ENCODE peak calls at places on chromosomes 7 and 10, in six cellular contexts. X is mucosa of descending colon, H is tibial nerve, P is prostate gland, W is body of pancreas, M is pancreas. E is an unnamed sample. For H3K9me3, the result is how much of the 10 kb centered on the place peaks cover.

GRCh38 chr10:28077889-28078288 is 79.0 kb upstream of the ODAD2 start:
- DNase-seq in X (no peak), H (no peak), P (no peak), W (no peak), M (no peak), E (no peak)

GRCh38 chr10:11876805-11877395 is 53.7 kb downstream of the PROSER2 start:
- DNase-seq in X (no peak), H (no peak), P (no peak), W (no peak), M (no peak), E (no peak)

GRCh38 chr7:130273081-130273699 is 6.5 kb downstream of the CPA2 start:
- DNase-seq in X (peak), H (no peak), P (peak), W (peak), M (no peak), E (no peak)

GRCh38 chr7:151448261-151449252 is 8.6 kb upstream of the CRYGN start:
- DNase-seq in X (peak), H (peak), P (peak), W (peak), M (peak), E (peak)

GRCh38 chr7:126394406-126394805 is 858.3 kb downstream of the GRM8 start:
- DNase-seq in X (no peak), H (no peak), P (no peak), W (no peak), M (no peak), E (no peak)

GRCh38 chr7:13639416-13639815 is 350.1 kb downstream of the ETV1 start:
- DNase-seq in X (no peak), H (no peak), P (no peak), W (no peak), M (no peak), E (no peak)

GRCh38 chr7:107387077-107387476 is 82.8 kb upstream of the GPR22 start:
- DNase-seq in X (no peak), H (no peak), P (no peak), W (no peak), M (no peak), E (peak)

GRCh38 chr7:69388462-69389137 is 209.7 kb upstream of the AUTS2 start:
- DNase-seq in X (no peak), H (no peak), P (no peak), W (no peak), M (no peak), E (no peak)

GRCh38 chr7:149197675-149198074 is 2.3 kb downstream of the ZNF282 start:
- DNase-seq in X (no peak), H (no peak), P (no peak), W (no peak), M (no peak), E (no peak)

GRCh38 chr10:84537447-84537931 is 209.1 kb downstream of the CCSER2 start:
- DNase-seq in X (peak), H (no peak), P (peak), W (peak), M (no peak), E (peak)

GRCh38 chr7:134473861-134474291 is 15.0 kb upstream of the AKR1B1 start:
- DNase-seq in X (no peak), H (no peak), P (no peak), W (no peak), M (no peak), E (no peak)

GRCh38 chr7:141660259-141660658 is 41.7 kb downstream of the DENND11 start:
- DNase-seq in X (peak), H (no peak), P (no peak), W (no peak), M (no peak), E (no peak)

GRCh38 chr7:86951895-86952294 is 107.6 kb downstream of the ELAPOR2 start:
- DNase-seq in X (no peak), H (no peak), P (no peak), W (no peak), M (no peak), E (no peak)

GRCh38 chr10:46553238-46554049 is 3.0 kb downstream of the GPRIN2 start:
- DNase-seq in X (peak), H (peak), P (peak), W (peak), M (peak), E (peak)

GRCh38 chr10:31584098-31584631 is 265.1 kb downstream of the ZEB1 start:
- DNase-seq in X (no peak), H (no peak), P (no peak), W (no peak), M (no peak), E (no peak)

GRCh38 chr7:69430502-69431145 is 167.7 kb upstream of the AUTS2 start:
- DNase-seq in X (peak), H (peak), P (peak), W (peak), M (no peak), E (peak)

GRCh38 chr7:65216469-65216868 is 157.2 kb upstream of the ZNF92 start:
- DNase-seq in X (peak), H (no peak), P (peak), W (peak), M (peak), E (no peak)

GRCh38 chr7:55552320-55553086 is 19.8 kb downstream of the VOPP1 start:
- DNase-seq in X (peak), H (no peak), P (peak), W (peak), M (no peak), E (peak)

GRCh38 chr7:143492043-143492471 is 14.4 kb downstream of the TAS2R41 start:
- DNase-seq in X (no peak), H (no peak), P (no peak), W (no peak), M (no peak), E (no peak)

GRCh38 chr10:14527915-14528314 is 197.2 kb upstream of the FRMD4A start:
- DNase-seq in X (no peak), H (no peak), P (no peak), W (no peak), M (no peak), E (no peak)

GRCh38 chr10:114839901-114840300 is 18.3 kb downstream of the FHIP2A start:
- DNase-seq in X (no peak), H (no peak), P (no peak), W (no peak), M (no peak), E (no peak)

DNA sequence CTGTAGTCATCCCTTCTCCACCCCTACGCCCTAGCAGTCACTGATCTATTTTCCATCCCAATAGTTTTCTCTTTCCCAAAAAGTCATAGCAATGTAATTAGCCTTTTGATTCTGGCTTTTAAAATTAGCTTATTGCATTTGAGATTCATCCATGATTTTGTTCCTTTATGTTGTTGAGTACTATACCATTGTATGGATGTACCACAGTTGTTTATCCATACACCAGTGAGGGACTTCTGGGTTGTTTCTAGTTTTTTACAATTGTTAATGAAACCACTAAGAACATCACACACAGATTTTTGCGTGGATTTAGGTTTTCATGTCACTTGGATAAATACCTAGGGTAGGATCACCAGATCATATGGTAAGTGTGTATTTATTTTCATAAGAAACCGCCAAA is 16.1 kb downstream of the FHIP2A start:
- DNase-seq in X (no peak), H (no peak), P (no peak), W (no peak), M (no peak), E (no peak)
- H3K9me3 ChIP-seq in X (under half), H (under half), P (under half), W (under half), M (under half), E (under half)

DNA sequence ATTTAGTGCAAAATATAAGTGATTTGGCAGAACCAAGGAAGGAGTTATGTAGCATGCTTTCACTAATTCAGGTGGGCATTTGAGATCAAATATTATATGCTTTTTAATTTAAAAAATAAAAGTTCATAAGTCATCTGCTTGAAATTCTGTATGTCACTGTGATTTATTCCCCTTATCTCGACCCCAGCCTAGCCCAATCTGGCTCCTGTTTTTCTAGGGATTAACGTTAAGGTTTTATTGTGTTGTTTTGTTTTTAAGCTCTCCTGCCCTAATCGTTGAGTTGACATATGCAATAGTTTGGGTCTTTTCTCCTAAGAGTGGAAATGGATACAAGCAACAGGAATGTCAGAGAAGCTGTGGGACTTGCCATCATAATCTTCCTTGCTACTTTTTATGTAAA is 42.6 kb downstream of the WIPF3 start:
- DNase-seq in X (no peak), H (no peak), P (no peak), W (no peak), M (no peak), E (no peak)
- TF ChIP-seq CTCF in X (no peak), H (no peak), P (no peak), W (no peak), M (no peak), E (no peak)

DNA sequence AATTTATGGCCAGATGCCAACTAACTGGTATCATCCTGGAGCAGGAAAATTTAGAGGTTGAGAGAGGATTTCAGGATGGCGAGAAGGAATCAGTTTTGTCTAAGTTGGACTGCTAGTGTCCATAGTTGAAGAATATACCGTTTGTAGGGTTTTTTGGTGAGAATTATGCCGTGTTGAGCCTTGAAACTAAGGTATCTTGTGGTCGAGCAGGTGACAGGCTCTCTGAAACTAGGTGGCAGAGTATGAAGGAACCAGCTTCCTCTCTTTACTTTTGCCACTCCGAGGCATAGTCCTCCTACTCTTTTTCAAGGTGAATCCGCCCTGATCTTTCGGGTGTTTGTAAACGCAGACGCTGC is 9.7 kb downstream of the MDFIC start:
- DNase-seq in X (peak), H (no peak), P (no peak), W (no peak), M (no peak), E (no peak)
- H3K4me3 ChIP-seq in X (no peak), H (no peak), P (no peak), W (no peak), M (no peak), E (no peak)

GRCh38 chr10:102580230-102580629 is 64.0 kb upstream of the TRIM8 start:
- DNase-seq in X (no peak), H (no peak), P (no peak), W (no peak), M (no peak), E (no peak)

GRCh38 chr10:102583435-102584417 is 60.6 kb upstream of the TRIM8 start:
- DNase-seq in X (peak), H (peak), P (peak), W (peak), M (peak), E (peak)

GRCh38 chr10:102579206-102579790 is 65.0 kb upstream of the TRIM8 start:
- DNase-seq in X (no peak), H (no peak), P (no peak), W (no peak), M (no peak), E (no peak)

GRCh38 chr10:102581401-102581800 is 62.9 kb upstream of the TRIM8 start:
- DNase-seq in X (no peak), H (no peak), P (no peak), W (no peak), M (no peak), E (no peak)

DNA sequence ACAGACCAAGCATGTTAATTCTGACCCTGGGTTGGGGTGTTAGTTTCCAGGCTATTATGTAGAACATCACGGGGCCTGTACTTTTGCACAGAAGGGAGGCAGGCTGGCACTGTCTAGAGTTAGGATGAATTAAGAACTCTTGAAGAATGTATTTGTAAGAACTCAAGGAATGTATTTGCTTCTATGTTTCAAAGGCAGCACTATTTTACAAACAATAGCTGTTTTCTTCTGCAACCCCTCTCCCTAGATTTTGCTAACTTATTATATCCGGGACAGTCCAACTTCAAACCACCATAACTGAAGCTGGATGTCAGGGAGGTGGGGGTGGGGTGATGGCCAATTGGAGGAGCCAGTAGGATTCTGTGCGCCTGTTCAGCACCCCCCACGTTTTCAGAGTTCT is 62.1 kb upstream of the TRIM8 start:
- DNase-seq in X (no peak), H (no peak), P (no peak), W (no peak), M (no peak), E (no peak)
- H3K9me3 ChIP-seq in X (under half), H (under half), P (under half), W (under half), M (under half), E (under half)

E was measured in psoas muscle.